ENCODE peak calls at places on chromosomes 1 and 21, in six cellular contexts. B is left ventricle myocardium inferior, T is Panc1, R is pancreas, Y is heart left ventricle, S is colonic mucosa. F is an unnamed sample.

GRCh38 chr1:200231787-200232222 is 178.0 kb downstream of the ZNF281 start:
- DNase-seq in B (no peak), T (no peak), R (no peak), Y (no peak), S (no peak), F (no peak)

GRCh38 chr1:30672661-30673060 is 50.7 kb downstream of the MATN1 start:
- DNase-seq in B (no peak), T (no peak), R (no peak), Y (no peak), S (no peak), F (no peak)

GRCh38 chr1:2543543-2544092 is 12.6 kb upstream of the TNFRSF14 start:
- DNase-seq in B (no peak), T (no peak), R (no peak), Y (peak), S (no peak), F (peak)

GRCh38 chr1:203463469-203464062 is 12.0 kb upstream of the PRELP start:
- DNase-seq in B (no peak), T (no peak), R (no peak), Y (no peak), S (no peak), F (no peak)

GRCh38 chr1:54371038-54371935 is 34.9 kb downstream of the SSBP3 start:
- DNase-seq in B (no peak), T (no peak), R (peak), Y (peak), S (peak), F (no peak)

GRCh38 chr21:31426235-31426797 is 82.3 kb upstream of the TIAM1 start:
- DNase-seq in B (no peak), T (no peak), R (no peak), Y (no peak), S (no peak), F (no peak)

GRCh38 chr1:228887956-228888355 is 152.7 kb downstream of the RHOU start:
- DNase-seq in B (no peak), T (no peak), R (no peak), Y (no peak), S (no peak), F (no peak)

GRCh38 chr1:167693425-167694045 is 28.2 kb upstream of the MPZL1 start:
- DNase-seq in B (no peak), T (no peak), R (no peak), Y (no peak), S (no peak), F (no peak)

GRCh38 chr1:151286619-151287340 is 4.7 kb downstream of the ZNF687 start:
- DNase-seq in B (no peak), T (no peak), R (no peak), Y (no peak), S (no peak), F (no peak)

GRCh38 chr1:59013276-59013927 is 229.6 kb upstream of the JUN start:
- DNase-seq in B (peak), T (no peak), R (peak), Y (peak), S (peak), F (no peak)

GRCh38 chr1:91553196-91553595 is 52.5 kb downstream of the CDC7 start:
- DNase-seq in B (no peak), T (no peak), R (peak), Y (no peak), S (no peak), F (peak)

GRCh38 chr1:76763678-76764077 is 103.6 kb upstream of the ST6GALNAC5 start:
- DNase-seq in B (no peak), T (no peak), R (no peak), Y (no peak), S (no peak), F (no peak)

GRCh38 chr21:19228241-19228640 is 824.7 kb upstream of the TMPRSS15 start:
- DNase-seq in B (no peak), T (no peak), R (no peak), Y (no peak), S (no peak), F (no peak)

DNA sequence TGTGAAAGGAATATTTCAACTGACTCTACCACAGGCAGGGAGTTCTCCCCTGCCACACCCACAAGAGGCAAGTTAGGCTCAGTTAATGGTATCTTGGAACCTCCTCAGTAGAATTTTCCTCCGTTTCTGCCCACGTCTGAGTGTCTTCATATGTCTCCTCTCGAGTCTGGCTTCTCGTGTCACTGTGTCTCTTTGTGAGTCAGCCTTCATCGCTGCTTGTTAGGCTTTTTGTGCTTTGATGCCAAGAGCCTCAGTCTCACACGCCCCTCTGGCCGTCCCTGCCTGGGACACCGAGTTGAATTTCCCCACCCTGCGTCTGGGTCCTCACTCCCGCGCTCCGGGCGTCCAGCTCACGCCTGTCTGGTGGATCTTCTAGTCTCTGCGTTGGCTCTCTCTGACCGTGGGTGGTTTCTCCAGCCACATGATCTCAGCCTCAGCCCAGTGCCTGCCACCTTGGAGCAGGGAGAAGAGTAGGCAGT is 125.7 kb upstream of the GADD45A start:
- DNase-seq in B (peak), T (no peak), R (no peak), Y (peak), S (no peak), F (peak)
- H3K4me3 ChIP-seq in B (peak), T (peak), R (no peak), Y (peak), S (no peak), F (no peak)

GRCh38 chr21:32572574-32573420 is 12.5 kb downstream of the TCP10L start:
- DNase-seq in B (no peak), T (no peak), R (peak), Y (no peak), S (peak), F (no peak)
- H3K27ac ChIP-seq in B (no peak), T (no peak), R (peak), Y (no peak), S (no peak), F (no peak)

DNA sequence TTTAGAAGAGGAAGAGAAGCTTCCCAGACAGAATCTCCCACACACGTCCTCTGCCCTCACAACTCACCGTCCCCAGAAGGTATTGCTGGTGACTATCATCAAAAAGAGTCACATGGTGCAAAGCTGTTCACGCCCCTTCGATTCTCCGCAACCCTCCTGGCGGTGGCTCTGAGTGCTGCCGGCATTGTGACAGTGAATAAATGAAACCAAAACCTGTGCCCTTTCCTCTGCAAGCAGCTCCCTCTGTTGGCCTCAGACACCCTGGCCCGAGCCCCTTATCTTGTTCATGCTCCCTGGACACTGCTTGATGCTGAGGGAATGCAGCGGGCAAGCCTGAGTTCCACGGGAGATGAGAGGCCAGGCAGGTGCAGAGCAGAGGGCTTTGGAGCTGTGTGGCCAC is 510.3 kb downstream of the NPHP4 start:
- DNase-seq in B (no peak), T (no peak), R (no peak), Y (no peak), S (no peak), F (no peak)
- TF ChIP-seq CTCF in B (no peak), T (no peak), R (no peak), Y (no peak), S (no peak), F (no peak)

GRCh38 chr1:102550729-102551384 is 554.1 kb upstream of the OLFM3 start:
- DNase-seq in B (no peak), T (no peak), R (no peak), Y (no peak), S (no peak), F (no peak)
- H3K4me3 ChIP-seq in B (no peak), T (no peak), R (no peak), Y (no peak), S (no peak), F (no peak)

DNA sequence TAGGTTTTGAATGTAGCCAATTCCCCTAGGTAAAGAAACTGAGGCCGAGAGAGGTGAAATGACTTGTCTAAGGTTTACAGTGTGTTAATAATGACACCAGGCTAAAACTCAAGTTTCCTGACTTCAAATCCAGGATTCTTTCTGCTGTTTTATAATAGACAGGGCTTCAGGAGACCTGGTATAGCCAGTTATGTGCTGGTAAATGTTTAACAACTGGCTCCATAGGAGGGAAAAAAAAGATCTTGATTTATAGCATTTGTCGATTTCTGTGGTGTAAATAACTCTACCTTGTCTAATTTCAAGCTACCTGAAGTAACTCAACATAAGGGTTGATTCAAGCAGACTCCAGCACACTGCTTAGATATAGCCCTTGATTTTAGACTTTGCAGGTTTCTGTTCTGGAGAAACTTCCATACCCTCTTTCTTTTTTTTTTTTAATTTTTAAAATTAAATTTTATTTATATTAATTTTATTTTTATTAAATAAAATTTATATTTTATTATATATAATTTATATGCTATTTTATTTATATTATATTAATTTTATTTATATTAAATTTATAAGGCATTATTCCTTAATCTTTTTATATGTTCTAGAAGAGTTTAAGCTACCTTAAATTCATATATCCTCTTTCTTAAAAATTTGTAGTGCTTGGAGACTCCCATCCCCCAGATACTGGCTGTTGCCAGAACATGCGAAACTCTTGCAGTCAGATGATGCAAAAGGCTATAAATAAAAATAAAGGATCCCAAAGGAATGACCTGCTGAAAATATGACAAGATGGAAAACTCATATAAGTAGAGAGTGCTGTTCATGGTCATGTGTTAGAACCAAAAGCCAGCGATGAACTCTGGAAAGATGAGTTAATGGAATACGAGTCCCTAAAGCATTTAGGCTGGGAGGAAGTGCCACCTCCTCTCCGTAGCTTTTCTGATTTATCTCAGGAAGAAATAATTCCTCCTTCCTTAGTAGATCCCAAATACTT is 35.4 kb upstream of the SRSF10 start:
- DNase-seq in B (no peak), T (no peak), R (no peak), Y (no peak), S (no peak), F (no peak)
- H3K27ac ChIP-seq in B (peak), T (peak), R (no peak), Y (peak), S (peak), F (peak)

GRCh38 chr1:176843352-176844297 is 320.9 kb downstream of the ASTN1 start:
- DNase-seq in B (no peak), T (peak), R (peak), Y (no peak), S (no peak), F (no peak)
- TF ChIP-seq CTCF in B (peak), T (peak), R (peak), Y (peak), S (no peak), F (peak)

DNA sequence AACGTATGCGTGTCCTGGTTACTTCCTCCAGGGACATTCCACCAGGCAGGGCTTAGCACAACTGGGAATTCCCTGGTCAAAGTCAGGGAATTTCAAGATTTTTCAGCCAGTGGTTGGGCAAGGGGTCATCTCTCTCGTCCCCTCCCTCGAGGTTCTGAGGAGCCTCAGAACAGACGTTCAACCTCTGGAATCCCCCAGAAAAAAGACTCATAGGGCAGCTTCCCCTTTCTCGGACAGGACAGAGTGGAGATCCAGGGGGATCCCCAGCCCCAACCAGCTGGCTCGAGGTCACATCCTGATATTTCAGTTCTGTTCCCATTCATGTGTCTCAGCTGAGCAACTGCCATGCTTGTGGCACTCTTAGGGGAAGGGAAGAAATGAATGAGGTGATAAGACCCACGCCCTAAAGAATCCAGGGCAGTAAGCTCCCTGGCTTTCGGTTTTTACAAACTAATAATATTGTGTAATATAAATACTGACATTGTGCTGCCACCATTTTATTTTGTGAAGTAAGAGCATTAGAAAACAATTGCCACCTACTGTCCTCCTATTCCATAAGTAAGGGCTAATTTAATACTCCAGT is 5.0 kb upstream of the LAD1 start:
- DNase-seq in B (no peak), T (no peak), R (no peak), Y (no peak), S (peak), F (no peak)
- H3K4me3 ChIP-seq in B (no peak), T (no peak), R (no peak), Y (no peak), S (no peak), F (no peak)

GRCh38 chr1:182315157-182315556 is 76.4 kb downstream of the GLUL start:
- DNase-seq in B (no peak), T (no peak), R (peak), Y (no peak), S (peak), F (no peak)

DNA sequence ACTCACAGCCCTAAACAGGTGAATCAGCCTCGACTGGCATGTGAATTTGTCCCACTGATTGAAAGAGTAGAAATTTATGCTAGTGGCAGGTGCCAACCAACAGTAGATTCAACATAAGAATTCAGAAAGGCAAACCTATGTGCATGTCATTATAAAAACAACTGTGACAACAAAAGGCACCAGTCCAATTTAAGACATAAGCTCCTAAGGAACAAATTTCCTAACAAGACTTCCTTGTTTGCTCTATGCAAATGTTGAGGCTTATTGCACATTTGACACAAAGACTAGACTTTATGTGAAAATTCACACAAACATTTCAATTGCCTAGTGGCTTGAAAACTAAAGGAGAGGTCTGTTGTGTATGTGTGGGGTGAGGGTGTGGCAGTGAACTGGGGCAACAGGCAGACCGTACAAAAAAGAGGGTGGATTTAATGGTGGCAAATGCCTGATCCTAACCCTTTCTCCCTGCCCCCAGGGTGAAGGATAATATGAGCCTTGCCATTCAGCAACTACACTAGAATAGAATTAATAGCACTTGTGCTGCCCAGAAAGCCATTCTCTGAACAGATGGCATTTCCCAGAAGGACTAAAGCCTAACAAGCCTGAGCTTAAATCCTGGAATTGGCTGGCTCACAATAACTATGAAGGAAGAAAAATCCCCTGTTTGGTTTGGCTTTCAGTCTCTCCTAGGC is 74.0 kb downstream of the GLUL start:
- DNase-seq in B (no peak), T (no peak), R (peak), Y (no peak), S (peak), F (no peak)
- H3K27ac ChIP-seq in B (no peak), T (no peak), R (peak), Y (no peak), S (peak), F (peak)

DNA sequence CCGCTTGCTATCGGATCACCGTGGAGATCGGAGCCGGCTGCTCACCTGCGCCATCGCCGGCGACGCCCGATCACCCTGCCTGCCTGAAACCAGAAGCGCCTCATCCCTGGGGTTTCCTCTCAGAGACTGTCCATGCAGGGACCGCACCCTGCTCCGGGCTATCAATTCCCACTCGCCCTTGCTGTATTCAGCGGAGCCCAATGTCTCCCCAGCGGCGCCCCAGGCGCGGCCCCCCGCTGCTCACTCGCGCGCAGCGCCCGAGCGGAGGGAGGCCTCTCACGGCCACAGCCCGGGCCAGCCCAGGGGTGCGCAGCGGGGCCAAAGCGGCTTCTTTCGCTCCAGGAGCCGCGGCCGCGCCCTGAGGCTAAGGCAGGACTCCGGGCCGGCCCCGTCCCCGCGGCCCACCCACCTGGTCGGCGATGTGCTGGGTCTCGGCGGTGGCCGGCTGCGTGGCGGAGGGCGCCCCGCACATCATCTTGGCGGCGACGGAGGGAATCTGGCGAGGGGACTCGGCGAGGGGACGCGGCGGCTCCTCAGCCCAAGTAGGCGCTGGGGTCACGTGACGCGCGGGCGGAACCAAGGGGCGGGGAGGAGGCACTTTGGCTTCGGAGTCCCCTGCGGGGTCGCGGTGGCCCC is at the start of gene CSTB:
- DNase-seq in B (peak), T (no peak), R (peak), Y (peak), S (peak), F (peak)
- TF ChIP-seq CTCF in B (no peak), T (no peak), R (no peak), Y (no peak), S (no peak), F (no peak)

GRCh38 chr1:117611894-117612481 is 6.1 kb downstream of the TENT5C start:
- DNase-seq in B (no peak), T (no peak), R (no peak), Y (no peak), S (no peak), F (no peak)

GRCh38 chr1:117612517-117613248 is 6.8 kb downstream of the TENT5C start:
- DNase-seq in B (no peak), T (no peak), R (peak), Y (no peak), S (peak), F (no peak)

GRCh38 chr1:117610036-117610435 is 4.2 kb downstream of the TENT5C start:
- DNase-seq in B (no peak), T (no peak), R (peak), Y (no peak), S (no peak), F (no peak)

GRCh38 chr1:117609471-117609911 is 3.6 kb downstream of the TENT5C start:
- DNase-seq in B (peak), T (no peak), R (peak), Y (peak), S (no peak), F (peak)

DNA sequence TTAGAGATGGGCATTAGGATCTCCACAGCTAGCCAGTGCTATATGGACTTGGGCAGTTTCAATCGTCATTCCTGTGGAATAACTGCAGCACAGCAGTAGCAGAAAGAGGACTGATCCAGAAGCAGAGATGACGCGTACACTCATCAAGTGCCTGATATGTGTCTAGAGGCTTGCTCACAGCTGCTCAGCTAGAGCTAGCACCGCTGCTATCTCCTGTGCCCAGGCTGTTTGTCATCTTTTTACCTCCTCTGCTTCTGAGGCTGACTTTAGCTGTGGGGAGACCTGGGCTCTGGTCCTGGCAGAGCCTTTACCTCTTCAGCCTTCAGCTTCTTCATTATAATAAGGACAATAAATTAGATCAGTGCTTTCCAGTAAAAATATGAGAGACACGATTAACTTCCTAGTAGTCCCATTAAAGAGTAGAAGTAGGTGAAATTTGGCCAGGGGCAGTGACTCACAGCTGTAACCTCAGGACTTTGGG is 5.3 kb downstream of the TENT5C start:
- DNase-seq in B (no peak), T (no peak), R (peak), Y (no peak), S (no peak), F (no peak)
- H3K4me3 ChIP-seq in B (no peak), T (no peak), R (no peak), Y (no peak), S (no peak), F (no peak)